ENCODE peak calls at places on chromosomes 6 and 20, in seven cellular contexts. One of them, this sample, is unnamed.

GRCh38 chr6:15663057-15663638 is 320 bp upstream of the DTNBP1 start:
- DNase-seq in activated T-cell treated with anti-CD3 and anti-CD28 coated beads for 48 hours: peak; percentile 86
- DNase-seq in activated CD4-positive, alpha-beta T cell treated with anti-CD3 and anti-CD28 coated beads for 4 hours: no peak
- DNase-seq in A549: peak; percentile 54
- DNase-seq in NCI-H1105 treated with DMSO at 0.1 percent for 48 hours: no peak
- DNase-seq in AG08395: peak; percentile 97
- DNase-seq in T-helper 17 cell: no peak
- DNase-seq in this sample: no peak

GRCh38 chr20:59027746-59028320 is 4.3 kb downstream of the ATP5F1E start:
- DNase-seq in activated T-cell treated with anti-CD3 and anti-CD28 coated beads for 48 hours: no peak
- DNase-seq in activated CD4-positive, alpha-beta T cell treated with anti-CD3 and anti-CD28 coated beads for 4 hours: no peak
- DNase-seq in A549: no peak
- DNase-seq in NCI-H1105 treated with DMSO at 0.1 percent for 48 hours: no peak
- DNase-seq in AG08395: peak; percentile 50
- DNase-seq in T-helper 17 cell: no peak
- DNase-seq in this sample: no peak

GRCh38 chr6:121055572-121056163 is 278.6 kb downstream of the TBC1D32 start:
- DNase-seq in activated T-cell treated with anti-CD3 and anti-CD28 coated beads for 48 hours: no peak
- DNase-seq in activated CD4-positive, alpha-beta T cell treated with anti-CD3 and anti-CD28 coated beads for 4 hours: no peak
- DNase-seq in A549: peak; percentile 42
- DNase-seq in NCI-H1105 treated with DMSO at 0.1 percent for 48 hours: peak; percentile 73
- DNase-seq in AG08395: peak; percentile 63
- DNase-seq in T-helper 17 cell: no peak
- DNase-seq in this sample: peak; percentile 59

GRCh38 chr6:36699290-36699689 is 1.7 kb downstream of the RAB44 start:
- DNase-seq in activated T-cell treated with anti-CD3 and anti-CD28 coated beads for 48 hours: no peak
- DNase-seq in activated CD4-positive, alpha-beta T cell treated with anti-CD3 and anti-CD28 coated beads for 4 hours: no peak
- DNase-seq in A549: no peak
- DNase-seq in NCI-H1105 treated with DMSO at 0.1 percent for 48 hours: no peak
- DNase-seq in AG08395: no peak
- DNase-seq in T-helper 17 cell: no peak
- DNase-seq in this sample: no peak

GRCh38 chr6:156780117-156780641 is 3.0 kb downstream of the ARID1B start:
- DNase-seq in activated T-cell treated with anti-CD3 and anti-CD28 coated beads for 48 hours: peak; percentile 6
- DNase-seq in activated CD4-positive, alpha-beta T cell treated with anti-CD3 and anti-CD28 coated beads for 4 hours: peak; percentile 52
- DNase-seq in A549: peak; percentile 78
- DNase-seq in NCI-H1105 treated with DMSO at 0.1 percent for 48 hours: peak; percentile 98
- DNase-seq in AG08395: peak; percentile 87
- DNase-seq in T-helper 17 cell: no peak
- DNase-seq in this sample: peak; percentile 95

GRCh38 chr6:129672883-129673631 is 36.9 kb downstream of the ARHGAP18 start:
- DNase-seq in activated T-cell treated with anti-CD3 and anti-CD28 coated beads for 48 hours: no peak
- DNase-seq in activated CD4-positive, alpha-beta T cell treated with anti-CD3 and anti-CD28 coated beads for 4 hours: peak; percentile 23
- DNase-seq in A549: peak; percentile 45
- DNase-seq in NCI-H1105 treated with DMSO at 0.1 percent for 48 hours: no peak
- DNase-seq in AG08395: peak; percentile 49
- DNase-seq in T-helper 17 cell: no peak
- DNase-seq in this sample: peak; percentile 36

GRCh38 chr6:53746442-53747103 is 48.2 kb upstream of the LRRC1 start:
- DNase-seq in activated T-cell treated with anti-CD3 and anti-CD28 coated beads for 48 hours: no peak
- DNase-seq in activated CD4-positive, alpha-beta T cell treated with anti-CD3 and anti-CD28 coated beads for 4 hours: no peak
- DNase-seq in A549: no peak
- DNase-seq in NCI-H1105 treated with DMSO at 0.1 percent for 48 hours: peak; percentile 90
- DNase-seq in AG08395: no peak
- DNase-seq in T-helper 17 cell: no peak
- DNase-seq in this sample: peak; percentile 70

GRCh38 chr6:137095093-137095492 is 50.3 kb upstream of the IL20RA start:
- DNase-seq in activated T-cell treated with anti-CD3 and anti-CD28 coated beads for 48 hours: no peak
- DNase-seq in activated CD4-positive, alpha-beta T cell treated with anti-CD3 and anti-CD28 coated beads for 4 hours: no peak
- DNase-seq in A549: no peak
- DNase-seq in NCI-H1105 treated with DMSO at 0.1 percent for 48 hours: no peak
- DNase-seq in AG08395: no peak
- DNase-seq in T-helper 17 cell: no peak
- DNase-seq in this sample: no peak

GRCh38 chr20:51313275-51313898 is 229.1 kb downstream of the NFATC2 start:
- DNase-seq in activated T-cell treated with anti-CD3 and anti-CD28 coated beads for 48 hours: no peak
- DNase-seq in activated CD4-positive, alpha-beta T cell treated with anti-CD3 and anti-CD28 coated beads for 4 hours: no peak
- DNase-seq in A549: no peak
- DNase-seq in NCI-H1105 treated with DMSO at 0.1 percent for 48 hours: no peak
- DNase-seq in AG08395: no peak
- DNase-seq in T-helper 17 cell: no peak
- DNase-seq in this sample: no peak

GRCh38 chr20:17967595-17968365 is 814 bp downstream of the SNX5 start:
- DNase-seq in activated T-cell treated with anti-CD3 and anti-CD28 coated beads for 48 hours: no peak
- DNase-seq in activated CD4-positive, alpha-beta T cell treated with anti-CD3 and anti-CD28 coated beads for 4 hours: peak; percentile 5
- DNase-seq in A549: no peak
- DNase-seq in NCI-H1105 treated with DMSO at 0.1 percent for 48 hours: peak; percentile 43
- DNase-seq in AG08395: peak; percentile 11
- DNase-seq in T-helper 17 cell: no peak
- DNase-seq in this sample: peak; percentile 76

GRCh38 chr20:58096880-58097813 is 131.3 kb downstream of the ANKRD60 start:
- DNase-seq in activated T-cell treated with anti-CD3 and anti-CD28 coated beads for 48 hours: no peak
- DNase-seq in activated CD4-positive, alpha-beta T cell treated with anti-CD3 and anti-CD28 coated beads for 4 hours: no peak
- DNase-seq in A549: no peak
- DNase-seq in NCI-H1105 treated with DMSO at 0.1 percent for 48 hours: no peak
- DNase-seq in AG08395: no peak
- DNase-seq in T-helper 17 cell: no peak
- DNase-seq in this sample: no peak

GRCh38 chr20:2840967-2841531 is 504 bp downstream of the VPS16 start:
- DNase-seq in activated T-cell treated with anti-CD3 and anti-CD28 coated beads for 48 hours: no peak
- DNase-seq in activated CD4-positive, alpha-beta T cell treated with anti-CD3 and anti-CD28 coated beads for 4 hours: peak; percentile 16
- DNase-seq in A549: peak; percentile 59
- DNase-seq in NCI-H1105 treated with DMSO at 0.1 percent for 48 hours: peak; percentile 18
- DNase-seq in AG08395: peak; percentile 79
- DNase-seq in T-helper 17 cell: no peak
- DNase-seq in this sample: peak; percentile 71

GRCh38 chr20:20743511-20744169 is 31.2 kb upstream of the RALGAPA2 start:
- DNase-seq in activated T-cell treated with anti-CD3 and anti-CD28 coated beads for 48 hours: no peak
- DNase-seq in activated CD4-positive, alpha-beta T cell treated with anti-CD3 and anti-CD28 coated beads for 4 hours: no peak
- DNase-seq in A549: no peak
- DNase-seq in NCI-H1105 treated with DMSO at 0.1 percent for 48 hours: no peak
- DNase-seq in AG08395: no peak
- DNase-seq in T-helper 17 cell: no peak
- DNase-seq in this sample: peak; percentile 38

This sample was measured in NCI-H69.